ENCODE peak calls at places on chromosome 1, in five cellular contexts. U, S, H, P and J are unnamed samples.
A peak's percentile ranks its signal among the peaks of the same experiment; 100 is the strongest.

GRCh38 chr1:153985984-153986761 is at the start of gene RAB13:
- DNase-seq in U (peak; percentile 83), P (peak; percentile 86), H (peak; percentile 93), S (no peak), J (peak; percentile 87)

GRCh38 chr1:226034482-226034881 is 28.0 kb upstream of the H3-3A start:
- DNase-seq in H (peak; percentile 94), P (no peak), S (no peak), U (peak; percentile 56), J (no peak)

GRCh38 chr1:85089203-85089602 is 40.9 kb upstream of the MCOLN3 start:
- DNase-seq in P (no peak), H (no peak), U (no peak), S (no peak), J (no peak)

GRCh38 chr1:22089134-22089571 is 36.6 kb downstream of the CDC42 start:
- DNase-seq in U (no peak), P (no peak), H (no peak), S (no peak), J (no peak)

GRCh38 chr1:208159542-208160258 is 84.5 kb downstream of the PLXNA2 start:
- DNase-seq in P (no peak), S (no peak), H (no peak), U (peak; percentile 99), J (no peak)

GRCh38 chr1:15038232-15039016 is 115.1 kb upstream of the TMEM51 start:
- DNase-seq in P (peak; percentile 31), U (peak; percentile 55), H (no peak), S (no peak), J (peak; percentile 66)

GRCh38 chr1:81032374-81032773 is 768.4 kb upstream of the ADGRL2 start:
- DNase-seq in P (no peak), H (no peak), U (no peak), S (no peak), J (no peak)

GRCh38 chr1:236108027-236108648 is 34.2 kb upstream of the GPR137B start:
- DNase-seq in P (no peak), U (peak; percentile 37), H (no peak), S (no peak), J (no peak)

GRCh38 chr1:98277111-98277510 is 356.3 kb upstream of the DPYD start:
- DNase-seq in S (no peak), U (peak; percentile 65), H (no peak), P (peak; percentile 5), J (no peak)

GRCh38 chr1:244337839-244338238 is 113.9 kb downstream of the ADSS2 start:
- DNase-seq in P (no peak), H (no peak), U (no peak), S (no peak), J (no peak)

GRCh38 chr1:183304466-183305122 is 113.6 kb downstream of the NMNAT2 start:
- DNase-seq in U (no peak), P (no peak), S (no peak), H (no peak), J (no peak)

GRCh38 chr1:87197156-87197555 is 131.5 kb upstream of the LMO4 start:
- DNase-seq in P (no peak), U (peak; percentile 41), H (no peak), S (no peak), J (no peak)

GRCh38 chr1:76066390-76066789 is 8.2 kb upstream of the ST6GALNAC3 start:
- DNase-seq in S (no peak), U (peak; percentile 21), H (no peak), P (no peak), J (no peak)

GRCh38 chr1:235329139-235329808 is 904 bp downstream of the GGPS1 start:
- DNase-seq in U (peak; percentile 51), P (peak; percentile 46), S (peak; percentile 49), H (no peak), J (no peak)

GRCh38 chr1:225866061-225866844 is 15.9 kb downstream of the TMEM63A start:
- DNase-seq in P (no peak), U (no peak), H (no peak), S (no peak), J (no peak)

GRCh38 chr1:54551891-54552290 is 3.9 kb downstream of the ACOT11 start:
- DNase-seq in P (no peak), U (no peak), S (no peak), H (no peak), J (no peak)

GRCh38 chr1:203480084-203480483 is 4.5 kb downstream of the PRELP start:
- DNase-seq in H (no peak), S (no peak), U (peak; percentile 70), P (no peak), J (peak; percentile 44)

GRCh38 chr1:145965119-145965744 is 742 bp downstream of the POLR3GL start:
- DNase-seq in H (no peak), U (no peak), S (no peak), P (no peak), J (no peak)

GRCh38 chr1:110766336-110766647 is 91.6 kb upstream of the KCNA3 start:
- DNase-seq in P (no peak), U (no peak), H (no peak), S (no peak), J (no peak)

GRCh38 chr1:58290685-58291372 is 255.7 kb downstream of the OMA1 start:
- DNase-seq in H (no peak), P (peak; percentile 16), S (no peak), U (peak; percentile 1), J (peak; percentile 26)

GRCh38 chr1:119728007-119728406 is 16.3 kb downstream of the PHGDH start:
- DNase-seq in P (no peak), H (no peak), S (no peak), U (no peak), J (no peak)

GRCh38 chr1:2893473-2894120 is 92.1 kb upstream of the TTC34 start:
- DNase-seq in H (no peak), U (no peak), P (no peak), S (no peak), J (no peak)

GRCh38 chr1:213409208-213409631 is 358.2 kb downstream of the RPS6KC1 start:
- DNase-seq in U (no peak), H (no peak), P (no peak), S (no peak), J (no peak)

GRCh38 chr1:32414186-32414886 is 20.1 kb upstream of the BSDC1 start:
- DNase-seq in P (no peak), U (no peak), S (no peak), H (no peak), J (no peak)

GRCh38 chr1:228802386-228803221 is 67.3 kb downstream of the RHOU start:
- DNase-seq in H (no peak), S (no peak), P (no peak), U (peak; percentile 97), J (no peak)

GRCh38 chr1:99728494-99729235 is 37.8 kb downstream of the FRRS1 start:
- DNase-seq in H (no peak), U (peak; percentile 16), S (no peak), P (no peak), J (peak; percentile 24)

GRCh38 chr1:206048582-206048981 is 4.4 kb upstream of the RHEX start:
- DNase-seq in U (no peak), H (no peak), S (no peak), P (peak; percentile 94), J (peak; percentile 66)

GRCh38 chr1:9737057-9737456 is 85.5 kb downstream of the PIK3CD start:
- DNase-seq in P (no peak), U (no peak), H (no peak), S (no peak), J (no peak)

GRCh38 chr1:97461782-97462181 is 459.1 kb downstream of the DPYD start:
- DNase-seq in H (no peak), U (no peak), P (no peak), S (peak; percentile 39), J (no peak)

GRCh38 chr1:192489046-192489445 is 86.5 kb upstream of the RGS1 start:
- DNase-seq in H (no peak), U (no peak), S (no peak), P (no peak), J (no peak)

GRCh38 chr1:194476872-194477271 is 1290.5 kb upstream of the B3GALT2 start:
- DNase-seq in S (no peak), U (no peak), P (no peak), H (no peak), J (no peak)

GRCh38 chr1:151012684-151013471 is 4.6 kb downstream of the PRUNE1 start:
- DNase-seq in P (no peak), S (no peak), H (no peak), U (no peak), J (peak; percentile 61)

GRCh38 chr1:94144836-94145235 is 23.9 kb upstream of the ABCA4 start:
- DNase-seq in U (no peak), S (no peak), P (no peak), H (no peak), J (no peak)

GRCh38 chr1:8962812-8963669 is 17.4 kb downstream of the CA6 start:
- DNase-seq in S (peak; percentile 29), H (no peak), P (peak; percentile 58), U (peak; percentile 52), J (peak; percentile 81)

GRCh38 chr1:107895403-107896181 is 69.4 kb downstream of the VAV3 start:
- DNase-seq in U (no peak), P (no peak), H (no peak), S (no peak), J (no peak)

GRCh38 chr1:1090424-1091343 is 16.6 kb upstream of the RNF223 start:
- DNase-seq in H (no peak), P (no peak), S (no peak), U (no peak), J (no peak)

GRCh38 chr1:54543729-54544496 is 4.1 kb upstream of the ACOT11 start:
- DNase-seq in S (no peak), U (peak; percentile 72), H (no peak), P (no peak), J (peak; percentile 8)

GRCh38 chr1:112074711-112075110 is 85.2 kb upstream of the KCND3 start:
- DNase-seq in S (no peak), P (no peak), H (no peak), U (no peak), J (no peak)